ENCODE peak calls at places on chromosomes 3 and 15, in four cellular contexts. G, H, L and X are unnamed samples.

GRCh38 chr3:16200411-16200810 is 25.9 kb downstream of the GALNT15 start:
- DNase-seq in G (no peak), H (no peak), L (no peak), X (no peak)

GRCh38 chr15:66142341-66142740 is 111.2 kb downstream of the MEGF11 start:
- DNase-seq in G (no peak), H (no peak), L (no peak), X (no peak)

GRCh38 chr15:75727851-75728715 is 15.4 kb upstream of the CSPG4 start:
- DNase-seq in G (peak), H (peak), L (peak), X (peak)

GRCh38 chr15:62773369-62774165 is 269.0 kb upstream of the TPM1 start:
- DNase-seq in G (no peak), H (no peak), L (no peak), X (no peak)

GRCh38 chr3:75329713-75330112 is 334.4 kb upstream of the FRG2C start:
- DNase-seq in G (no peak), H (no peak), L (no peak), X (no peak)

GRCh38 chr15:70032509-70032908 is 65.2 kb downstream of the TLE3 start:
- DNase-seq in G (no peak), H (no peak), L (no peak), X (peak)

GRCh38 chr15:89021224-89021623 is 67.0 kb upstream of the ABHD2 start:
- DNase-seq in G (no peak), H (no peak), L (no peak), X (no peak)

GRCh38 chr3:46926871-46927717 is 49.5 kb downstream of the CCDC12 start:
- DNase-seq in G (no peak), H (no peak), L (no peak), X (no peak)

GRCh38 chr3:30606301-30607031 is at the start of gene TGFBR2:
- DNase-seq in G (peak), H (peak), L (peak), X (peak)

GRCh38 chr15:39667382-39668127 is 86.7 kb downstream of the THBS1 start:
- DNase-seq in G (no peak), H (no peak), L (no peak), X (peak)

GRCh38 chr3:28768439-28768838 is 419.8 kb upstream of the AZI2 start:
- DNase-seq in G (no peak), H (no peak), L (no peak), X (no peak)

GRCh38 chr15:67531379-67532059 is 10.6 kb downstream of the C15orf61 start:
- DNase-seq in G (no peak), H (no peak), L (no peak), X (no peak)

GRCh38 chr3:159252274-159252673 is 450.4 kb downstream of the MFSD1 start:
- DNase-seq in G (no peak), H (no peak), L (no peak), X (no peak)

GRCh38 chr3:104040896-104041295 is 1325.8 kb upstream of the ALCAM start:
- DNase-seq in G (no peak), H (no peak), L (no peak), X (no peak)

GRCh38 chr3:114848087-114848486 is 299.0 kb downstream of the ZBTB20 start:
- DNase-seq in G (no peak), H (no peak), L (no peak), X (no peak)

GRCh38 chr15:82538961-82539689 is 1.1 kb downstream of the RPS17 start:
- DNase-seq in G (no peak), H (no peak), L (no peak), X (peak)